ENCODE peak calls at places on chromosome 18, in seven cellular contexts. R is GM12891, K is H1, T is K562, X is SK-N-SH, D is GM12878, Q is HepG2. E is an unnamed sample.

GRCh38 chr18:35376393-35376741 is 770 bp downstream of the ZNF396 start:
- DNase-seq in D (no peak), R (peak; percentile 22), K (no peak), X (peak; percentile 65), T (peak; percentile 47), Q (no peak), E (peak; percentile 33)

GRCh38 chr18:35253655-35254287 is 12.9 kb downstream of the ZNF397 start:
- DNase-seq in Q (no peak), D (no peak), K (no peak), T (no peak), X (no peak), R (no peak), E (no peak)

GRCh38 chr18:9902832-9903231 is 11.0 kb upstream of the VAPA start:
- DNase-seq in D (no peak), R (no peak), Q (no peak), K (no peak), T (no peak), X (no peak), E (no peak)

GRCh38 chr18:78727057-78727739 is 252.4 kb upstream of the SALL3 start:
- DNase-seq in K (no peak), Q (no peak), X (no peak), R (no peak), T (no peak), D (no peak), E (no peak)

GRCh38 chr18:9612989-9613388 is 1.4 kb downstream of the PPP4R1 start:
- DNase-seq in X (no peak), R (no peak), T (no peak), D (no peak), K (no peak), Q (no peak), E (no peak)

GRCh38 chr18:66749475-66750035 is 145.7 kb upstream of the CDH19 start:
- DNase-seq in T (no peak), Q (no peak), R (no peak), K (no peak), D (no peak), X (no peak), E (no peak)

GRCh38 chr18:57927511-57927910 is 116.5 kb upstream of the NEDD4L start:
- DNase-seq in T (no peak), R (no peak), X (no peak), K (no peak), D (no peak), Q (peak; percentile 71), E (no peak)

GRCh38 chr18:936941-937340 is 32.3 kb downstream of the ADCYAP1 start:
- DNase-seq in T (no peak), K (no peak), D (no peak), R (no peak), X (no peak), Q (no peak), E (no peak)

GRCh38 chr18:70469916-70470315 is 181.1 kb downstream of the SOCS6 start:
- DNase-seq in T (no peak), X (peak; percentile 65), Q (no peak), K (no peak), D (no peak), R (no peak), E (no peak)

GRCh38 chr18:42781298-42781815 is 334.1 kb downstream of the RIT2 start:
- DNase-seq in K (no peak), R (no peak), D (no peak), X (no peak), Q (no peak), T (no peak), E (no peak)

GRCh38 chr18:27661320-27662049 is 476.4 kb upstream of the CHST9 start:
- DNase-seq in T (no peak), D (no peak), X (no peak), R (no peak), Q (no peak), K (peak; percentile 13), E (no peak)

GRCh38 chr18:49924293-49924983 is 111.1 kb upstream of the ACAA2 start:
- DNase-seq in X (no peak), Q (no peak), D (no peak), K (no peak), T (no peak), R (no peak), E (no peak)

GRCh38 chr18:79596451-79597175 is 83.0 kb upstream of the CTDP1 start:
- DNase-seq in T (no peak), Q (no peak), R (no peak), X (no peak), D (no peak), K (no peak), E (no peak)

GRCh38 chr18:77505499-77505898 is 255.9 kb downstream of the GALR1 start:
- DNase-seq in X (no peak), R (no peak), D (no peak), Q (no peak), K (no peak), T (no peak), E (no peak)

GRCh38 chr18:35497006-35497333 is 790 bp downstream of the INO80C start:
- DNase-seq in D (no peak), T (peak; percentile 23), X (no peak), R (no peak), K (no peak), Q (no peak), E (no peak)

GRCh38 chr18:54381640-54382039 is 23.9 kb downstream of the C18orf54 start:
- DNase-seq in X (no peak), T (no peak), Q (no peak), K (no peak), D (no peak), R (no peak), E (no peak)

GRCh38 chr18:5693637-5694175 is 149.9 kb upstream of the EPB41L3 start:
- DNase-seq in X (no peak), K (no peak), R (no peak), D (no peak), Q (no peak), T (no peak), E (no peak)

GRCh38 chr18:73408434-73408833 is 540.6 kb upstream of the NETO1 start:
- DNase-seq in K (peak; percentile 10), Q (no peak), T (no peak), D (no peak), X (no peak), R (no peak), E (no peak)

GRCh38 chr18:13269599-13270011 is 51.0 kb downstream of the LDLRAD4 start:
- DNase-seq in T (no peak), K (no peak), D (no peak), R (no peak), X (no peak), Q (no peak), E (no peak)

GRCh38 chr18:68040198-68040597 is 523.7 kb upstream of the DSEL start:
- DNase-seq in T (no peak), D (no peak), R (no peak), X (no peak), Q (no peak), K (no peak), E (no peak)

GRCh38 chr18:58989184-58989759 is 124.6 kb downstream of the ZNF532 start:
- DNase-seq in T (no peak), Q (no peak), R (no peak), X (no peak), K (no peak), D (no peak), E (no peak)

GRCh38 chr18:75376004-75376403 is 51.5 kb downstream of the SMIM21 start:
- DNase-seq in K (no peak), X (no peak), T (no peak), R (no peak), Q (no peak), D (no peak), E (no peak)
- TF ChIP-seq TAF1 in K (no peak), X (no peak), T (no peak), R (no peak), Q (no peak), D (no peak), E (no peak)

GRCh38 chr18:63262369-63263335 is 56.9 kb downstream of the BCL2 start:
- DNase-seq in Q (no peak), T (no peak), D (no peak), K (no peak), R (no peak), X (no peak), E (no peak)
- TF ChIP-seq POLR2AphosphoS5 in Q (no peak), T (no peak), D (no peak), K (no peak), R (no peak), X (no peak), E (no peak)

GRCh38 chr18:45652703-45653490 is 37.6 kb downstream of the SLC14A2 start:
- DNase-seq in D (no peak), R (no peak), X (no peak), T (no peak), K (no peak), Q (no peak), E (no peak)
- TF ChIP-seq TAF1 in D (no peak), R (no peak), X (no peak), T (no peak), K (no peak), Q (no peak), E (no peak)

GRCh38 chr18:31409301-31409700 is 32.7 kb downstream of the DSG4 start:
- DNase-seq in D (no peak), R (no peak), T (no peak), K (no peak), X (no peak), Q (no peak), E (no peak)
- TF ChIP-seq POLR2AphosphoS5 in D (no peak), R (no peak), T (no peak), K (no peak), X (no peak), Q (no peak), E (no peak)

GRCh38 chr18:45792551-45793294 is 32.8 kb upstream of the SIGLEC15 start:
- DNase-seq in K (no peak), R (no peak), X (no peak), T (no peak), Q (no peak), D (no peak), E (no peak)

GRCh38 chr18:45793295-45793965 is 32.0 kb upstream of the SIGLEC15 start:
- DNase-seq in K (no peak), T (no peak), X (no peak), Q (no peak), R (no peak), D (no peak), E (no peak)
- TF ChIP-seq TAF1 in K (no peak), T (no peak), X (no peak), Q (no peak), R (no peak), D (no peak), E (no peak)

GRCh38 chr18:48887905-48888531 is 62.7 kb downstream of the SMAD7 start:
- DNase-seq in Q (no peak), K (no peak), D (no peak), T (no peak), R (no peak), X (no peak), E (no peak)
- TF ChIP-seq POLR2AphosphoS5 in Q (no peak), K (no peak), D (no peak), T (no peak), R (no peak), X (no peak), E (no peak)

E was measured in GM12892.